ENCODE peak calls at places on chromosomes 5 and 9, in nine cellular contexts. One of them, this sample, is unnamed.

GRCh38 chr9:31030741-31031202 is 1353.7 kb upstream of the ACO1 start:
- DNase-seq in GM23338: peak
- DNase-seq in cardiac muscle cell: peak
- DNase-seq in brain microvascular endothelial cell: no peak
- DNase-seq in psoas muscle: no peak
- DNase-seq in tibial nerve: no peak
- DNase-seq in HL-60: no peak
- DNase-seq in cardiac fibroblast: peak
- DNase-seq in foreskin fibroblast: no peak
- DNase-seq in this sample: no peak

GRCh38 chr9:459491-460444 is 245.1 kb downstream of the DOCK8 start:
- DNase-seq in tibial nerve: no peak
- DNase-seq in cardiac fibroblast: no peak
- DNase-seq in HL-60: no peak
- DNase-seq in foreskin fibroblast: no peak
- DNase-seq in brain microvascular endothelial cell: no peak
- DNase-seq in psoas muscle: no peak
- DNase-seq in cardiac muscle cell: no peak
- DNase-seq in GM23338: peak
- DNase-seq in this sample: no peak

GRCh38 chr9:79670269-79670961 is 98.7 kb downstream of the TLE4 start:
- DNase-seq in GM23338: no peak
- DNase-seq in foreskin fibroblast: peak
- DNase-seq in psoas muscle: no peak
- DNase-seq in HL-60: no peak
- DNase-seq in tibial nerve: no peak
- DNase-seq in cardiac fibroblast: no peak
- DNase-seq in cardiac muscle cell: no peak
- DNase-seq in brain microvascular endothelial cell: no peak
- DNase-seq in this sample: no peak

GRCh38 chr9:5489630-5490484 is 20.5 kb upstream of the PDCD1LG2 start:
- DNase-seq in cardiac muscle cell: no peak
- DNase-seq in HL-60: no peak
- DNase-seq in psoas muscle: no peak
- DNase-seq in tibial nerve: no peak
- DNase-seq in GM23338: no peak
- DNase-seq in cardiac fibroblast: no peak
- DNase-seq in foreskin fibroblast: no peak
- DNase-seq in brain microvascular endothelial cell: no peak
- DNase-seq in this sample: no peak

GRCh38 chr9:118954822-118955221 is 414.4 kb downstream of the BRINP1 start:
- DNase-seq in cardiac fibroblast: no peak
- DNase-seq in brain microvascular endothelial cell: no peak
- DNase-seq in tibial nerve: no peak
- DNase-seq in foreskin fibroblast: no peak
- DNase-seq in psoas muscle: no peak
- DNase-seq in cardiac muscle cell: no peak
- DNase-seq in HL-60: no peak
- DNase-seq in GM23338: no peak
- DNase-seq in this sample: no peak

GRCh38 chr5:175521313-175521833 is 43.0 kb downstream of the SFXN1 start:
- DNase-seq in HL-60: no peak
- DNase-seq in psoas muscle: no peak
- DNase-seq in GM23338: no peak
- DNase-seq in brain microvascular endothelial cell: no peak
- DNase-seq in tibial nerve: no peak
- DNase-seq in cardiac muscle cell: no peak
- DNase-seq in foreskin fibroblast: no peak
- DNase-seq in cardiac fibroblast: no peak
- DNase-seq in this sample: no peak

GRCh38 chr5:108521841-108522506 is 140.1 kb upstream of the FBXL17 start:
- DNase-seq in foreskin fibroblast: peak
- DNase-seq in tibial nerve: peak
- DNase-seq in brain microvascular endothelial cell: peak
- DNase-seq in HL-60: no peak
- DNase-seq in cardiac fibroblast: peak
- DNase-seq in cardiac muscle cell: peak
- DNase-seq in psoas muscle: no peak
- DNase-seq in GM23338: peak
- DNase-seq in this sample: peak

GRCh38 chr5:122705876-122706275 is 69.0 kb upstream of the SNX2 start:
- DNase-seq in tibial nerve: no peak
- DNase-seq in cardiac fibroblast: peak
- DNase-seq in psoas muscle: no peak
- DNase-seq in brain microvascular endothelial cell: peak
- DNase-seq in GM23338: no peak
- DNase-seq in foreskin fibroblast: peak
- DNase-seq in cardiac muscle cell: peak
- DNase-seq in HL-60: no peak
- DNase-seq in this sample: no peak

GRCh38 chr5:74866653-74867162 is 521 bp upstream of the FAM169A start:
- DNase-seq in HL-60: no peak
- DNase-seq in brain microvascular endothelial cell: no peak
- DNase-seq in foreskin fibroblast: peak
- DNase-seq in cardiac muscle cell: peak
- DNase-seq in cardiac fibroblast: no peak
- DNase-seq in psoas muscle: no peak
- DNase-seq in GM23338: peak
- DNase-seq in tibial nerve: no peak
- DNase-seq in this sample: no peak

GRCh38 chr5:140926903-140927573 is 939 bp downstream of the PCDHAC1 start:
- DNase-seq in cardiac muscle cell: peak
- DNase-seq in tibial nerve: no peak
- DNase-seq in cardiac fibroblast: peak
- DNase-seq in GM23338: peak
- DNase-seq in brain microvascular endothelial cell: no peak
- DNase-seq in foreskin fibroblast: peak
- DNase-seq in psoas muscle: peak
- DNase-seq in HL-60: no peak
- DNase-seq in this sample: peak

DNA sequence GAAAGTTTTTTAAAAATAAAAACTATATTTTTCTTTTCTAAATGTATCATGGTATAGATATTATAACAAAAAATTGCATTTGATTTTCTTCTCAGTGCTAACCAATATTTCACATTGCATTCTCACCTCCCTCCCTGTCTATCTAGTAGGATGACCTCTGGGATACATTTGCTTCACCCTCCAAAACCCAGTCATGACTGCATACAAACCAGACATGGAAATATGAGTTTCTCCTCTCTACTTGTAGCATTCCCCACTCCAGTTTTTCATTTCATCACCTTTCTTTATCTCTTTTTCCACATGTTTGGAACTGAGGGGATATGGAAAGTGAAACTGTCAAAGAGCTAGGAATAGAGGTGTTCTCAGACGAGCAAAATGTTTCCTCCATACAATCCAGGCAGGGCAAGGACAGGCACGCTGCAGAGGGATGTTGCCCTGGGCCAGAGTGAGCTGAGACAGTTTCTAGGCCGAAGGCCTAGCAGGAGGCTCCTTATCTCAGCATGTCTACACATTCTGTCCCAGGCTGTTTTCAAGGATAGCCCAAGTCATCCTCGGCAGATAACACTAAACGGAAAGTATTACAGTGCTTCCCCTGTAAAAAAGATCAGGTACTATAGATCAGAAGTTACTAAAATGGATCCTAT is 46.7 kb downstream of the MEF2C start:
- DNase-seq in psoas muscle: peak
- DNase-seq in cardiac fibroblast: peak
- DNase-seq in brain microvascular endothelial cell: peak
- DNase-seq in foreskin fibroblast: no peak
- DNase-seq in GM23338: no peak
- DNase-seq in cardiac muscle cell: peak
- DNase-seq in HL-60: no peak
- DNase-seq in tibial nerve: no peak
- DNase-seq in this sample: no peak
- H3K4me3 ChIP-seq in psoas muscle: peak
- H3K4me3 ChIP-seq in cardiac fibroblast: peak
- H3K4me3 ChIP-seq in brain microvascular endothelial cell: no peak
- H3K4me3 ChIP-seq in foreskin fibroblast: no peak
- H3K4me3 ChIP-seq in GM23338: no peak
- H3K4me3 ChIP-seq in cardiac muscle cell: no peak
- H3K4me3 ChIP-seq in HL-60: no peak
- H3K4me3 ChIP-seq in tibial nerve: peak
- H3K4me3 ChIP-seq in this sample: no peak

GRCh38 chr5:116271432-116271831 is 186.6 kb downstream of the COMMD10 start:
- DNase-seq in brain microvascular endothelial cell: peak
- DNase-seq in HL-60: no peak
- DNase-seq in cardiac muscle cell: no peak
- DNase-seq in GM23338: no peak
- DNase-seq in psoas muscle: no peak
- DNase-seq in cardiac fibroblast: peak
- DNase-seq in foreskin fibroblast: peak
- DNase-seq in tibial nerve: no peak
- DNase-seq in this sample: no peak

GRCh38 chr5:116274251-116274650 is 189.4 kb downstream of the COMMD10 start:
- DNase-seq in HL-60: no peak
- DNase-seq in cardiac fibroblast: no peak
- DNase-seq in cardiac muscle cell: no peak
- DNase-seq in brain microvascular endothelial cell: no peak
- DNase-seq in foreskin fibroblast: no peak
- DNase-seq in psoas muscle: no peak
- DNase-seq in tibial nerve: no peak
- DNase-seq in GM23338: no peak
- DNase-seq in this sample: no peak

GRCh38 chr5:116275282-116275681 is 190.5 kb downstream of the COMMD10 start:
- DNase-seq in GM23338: no peak
- DNase-seq in tibial nerve: no peak
- DNase-seq in HL-60: no peak
- DNase-seq in foreskin fibroblast: no peak
- DNase-seq in cardiac muscle cell: no peak
- DNase-seq in brain microvascular endothelial cell: no peak
- DNase-seq in psoas muscle: no peak
- DNase-seq in cardiac fibroblast: no peak
- DNase-seq in this sample: no peak

GRCh38 chr5:116273458-116274242 is 188.8 kb downstream of the COMMD10 start:
- DNase-seq in psoas muscle: no peak
- DNase-seq in tibial nerve: no peak
- DNase-seq in cardiac fibroblast: peak
- DNase-seq in brain microvascular endothelial cell: no peak
- DNase-seq in HL-60: no peak
- DNase-seq in cardiac muscle cell: no peak
- DNase-seq in GM23338: no peak
- DNase-seq in foreskin fibroblast: peak
- DNase-seq in this sample: no peak

DNA sequence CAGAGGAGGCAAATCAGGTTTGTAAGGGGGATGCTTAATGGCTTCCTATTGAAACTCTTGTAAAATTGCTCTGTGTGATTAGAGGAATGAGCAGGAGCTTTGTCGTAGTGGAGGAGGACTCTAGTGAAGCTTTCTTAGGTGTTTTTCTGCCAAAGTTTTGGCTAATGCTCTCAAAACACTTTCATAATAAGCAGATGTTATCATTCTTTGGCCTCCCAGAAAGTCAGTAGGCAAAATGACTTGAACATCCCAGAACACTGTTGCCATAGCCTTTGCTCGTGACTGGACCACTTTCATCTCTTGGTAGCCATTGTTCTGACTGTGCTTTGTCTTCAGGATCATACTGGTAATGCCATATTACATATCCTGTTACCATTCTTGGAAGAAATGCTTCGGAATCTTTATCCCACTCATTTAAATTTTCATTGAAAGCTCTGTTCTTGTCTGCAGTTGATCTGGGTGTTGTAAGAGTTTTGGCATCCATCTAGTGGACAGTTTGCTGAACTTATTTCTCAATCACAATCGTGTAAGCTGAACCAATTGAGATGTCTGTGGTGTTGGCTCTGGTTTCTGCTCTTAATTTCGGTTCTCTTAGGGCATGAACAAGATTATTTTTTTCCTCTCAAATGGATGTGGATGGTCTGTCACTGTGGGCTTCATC is 187.6 kb downstream of the COMMD10 start:
- DNase-seq in cardiac fibroblast: peak
- DNase-seq in psoas muscle: no peak
- DNase-seq in HL-60: no peak
- DNase-seq in brain microvascular endothelial cell: no peak
- DNase-seq in foreskin fibroblast: peak
- DNase-seq in GM23338: peak
- DNase-seq in tibial nerve: no peak
- DNase-seq in cardiac muscle cell: no peak
- DNase-seq in this sample: no peak
- TF ChIP-seq CTCF in cardiac fibroblast: peak
- TF ChIP-seq CTCF in psoas muscle: peak
- TF ChIP-seq CTCF in HL-60: no peak
- TF ChIP-seq CTCF in brain microvascular endothelial cell: no peak
- TF ChIP-seq CTCF in foreskin fibroblast: no peak
- TF ChIP-seq CTCF in GM23338: peak
- TF ChIP-seq CTCF in tibial nerve: peak
- TF ChIP-seq CTCF in cardiac muscle cell: no peak
- TF ChIP-seq CTCF in this sample: peak

DNA sequence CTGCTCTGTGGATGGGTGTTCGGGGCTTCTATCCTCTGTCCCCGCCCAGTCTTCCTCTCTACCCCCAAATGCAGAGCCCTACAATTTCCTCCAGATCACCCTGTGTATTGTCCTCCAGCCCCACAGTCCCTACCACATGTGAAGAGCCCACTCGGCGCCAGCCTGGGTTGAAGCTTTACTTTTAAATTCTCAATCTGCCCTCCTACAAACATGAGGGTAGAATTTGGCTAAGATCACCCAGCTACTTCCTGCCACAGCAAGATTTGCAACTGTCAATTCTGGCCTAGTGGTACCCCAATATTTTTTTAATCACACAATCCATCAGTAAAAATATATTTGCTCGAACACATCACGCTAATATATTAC is 3.9 kb downstream of the AKNA start:
- DNase-seq in brain microvascular endothelial cell: no peak
- DNase-seq in psoas muscle: no peak
- DNase-seq in cardiac muscle cell: no peak
- DNase-seq in GM23338: no peak
- DNase-seq in cardiac fibroblast: no peak
- DNase-seq in tibial nerve: no peak
- DNase-seq in foreskin fibroblast: no peak
- DNase-seq in HL-60: no peak
- DNase-seq in this sample: no peak
- H3K4me3 ChIP-seq in brain microvascular endothelial cell: no peak
- H3K4me3 ChIP-seq in psoas muscle: no peak
- H3K4me3 ChIP-seq in cardiac muscle cell: no peak
- H3K4me3 ChIP-seq in GM23338: no peak
- H3K4me3 ChIP-seq in cardiac fibroblast: no peak
- H3K4me3 ChIP-seq in tibial nerve: no peak
- H3K4me3 ChIP-seq in foreskin fibroblast: no peak
- H3K4me3 ChIP-seq in HL-60: no peak
- H3K4me3 ChIP-seq in this sample: no peak

GRCh38 chr9:25353783-25354182 is 324.5 kb downstream of the TUSC1 start:
- DNase-seq in brain microvascular endothelial cell: peak
- DNase-seq in GM23338: no peak
- DNase-seq in psoas muscle: no peak
- DNase-seq in cardiac fibroblast: no peak
- DNase-seq in foreskin fibroblast: no peak
- DNase-seq in HL-60: no peak
- DNase-seq in tibial nerve: no peak
- DNase-seq in cardiac muscle cell: no peak
- DNase-seq in this sample: no peak

DNA sequence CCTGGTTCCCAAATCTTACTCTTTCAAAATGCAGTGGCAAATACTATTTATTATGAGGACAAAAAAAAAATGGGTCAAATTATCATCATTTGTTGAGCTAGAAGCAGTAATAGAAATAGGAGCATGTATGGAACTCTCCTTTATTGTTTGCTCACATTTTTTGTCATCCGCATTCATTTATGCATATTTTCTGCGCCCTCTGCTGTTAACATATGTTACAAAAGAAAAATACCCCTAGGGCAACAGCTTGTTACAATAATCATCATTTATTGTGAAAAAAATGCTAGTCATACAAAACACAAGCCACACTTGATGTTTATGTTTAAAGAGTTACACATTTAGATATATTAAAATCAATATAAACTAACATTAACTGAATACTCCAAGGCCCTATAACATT is 328.2 kb downstream of the TUSC1 start:
- DNase-seq in HL-60: no peak
- DNase-seq in cardiac fibroblast: no peak
- DNase-seq in cardiac muscle cell: no peak
- DNase-seq in foreskin fibroblast: no peak
- DNase-seq in tibial nerve: no peak
- DNase-seq in GM23338: no peak
- DNase-seq in psoas muscle: no peak
- DNase-seq in brain microvascular endothelial cell: no peak
- DNase-seq in this sample: no peak
- TF ChIP-seq CTCF in HL-60: no peak
- TF ChIP-seq CTCF in cardiac fibroblast: no peak
- TF ChIP-seq CTCF in cardiac muscle cell: no peak
- TF ChIP-seq CTCF in foreskin fibroblast: no peak
- TF ChIP-seq CTCF in tibial nerve: no peak
- TF ChIP-seq CTCF in GM23338: no peak
- TF ChIP-seq CTCF in psoas muscle: no peak
- TF ChIP-seq CTCF in brain microvascular endothelial cell: no peak
- TF ChIP-seq CTCF in this sample: peak